ENCODE peak calls at places on chromosomes 12 and 14, in eight cellular contexts. X, B, M, Q, H, C, F and G are unnamed samples.

GRCh38 chr12:117192057-117192456 is 1.8 kb upstream of the FBXO21 start:
- DNase-seq in X (no peak), B (no peak), M (no peak), Q (peak), H (no peak), C (peak), F (no peak), G (no peak)

GRCh38 chr12:95790912-95791849 is 617 bp upstream of the NTN4 start:
- DNase-seq in X (peak), B (no peak), M (no peak), Q (peak), H (peak), C (no peak), F (no peak), G (peak)

GRCh38 chr12:52175411-52176350 is 16.1 kb downstream of the KRT80 start:
- DNase-seq in X (no peak), B (no peak), M (no peak), Q (no peak), H (no peak), C (no peak), F (no peak), G (peak)

GRCh38 chr14:59236195-59236594 is 47.7 kb downstream of the DAAM1 start:
- DNase-seq in X (peak), B (no peak), M (no peak), Q (no peak), H (no peak), C (no peak), F (no peak), G (no peak)

GRCh38 chr14:61197416-61197815 is 83.7 kb downstream of the TMEM30B start:
- DNase-seq in X (no peak), B (no peak), M (no peak), Q (no peak), H (no peak), C (no peak), F (no peak), G (no peak)

GRCh38 chr14:99207456-99207855 is 64.5 kb downstream of the BCL11B start:
- DNase-seq in X (no peak), B (no peak), M (no peak), Q (no peak), H (no peak), C (no peak), F (no peak), G (no peak)

GRCh38 chr12:100554608-100555077 is 18.8 kb upstream of the GAS2L3 start:
- DNase-seq in X (no peak), B (peak), M (peak), Q (no peak), H (no peak), C (peak), F (no peak), G (peak)

GRCh38 chr14:102262894-102263462 is 42.0 kb downstream of the MOK start:
- DNase-seq in X (no peak), B (peak), M (peak), Q (no peak), H (no peak), C (no peak), F (no peak), G (peak)

GRCh38 chr14:50260511-50260910 is 29.1 kb upstream of the SOS2 start:
- DNase-seq in X (no peak), B (peak), M (no peak), Q (no peak), H (no peak), C (peak), F (no peak), G (peak)

GRCh38 chr14:60235440-60235839 is 13.6 kb upstream of the PPM1A start:
- DNase-seq in X (no peak), B (no peak), M (no peak), Q (no peak), H (no peak), C (no peak), F (no peak), G (no peak)

GRCh38 chr12:40727774-40728483 is 35.7 kb downstream of the CNTN1 start:
- DNase-seq in X (no peak), B (peak), M (no peak), Q (no peak), H (no peak), C (no peak), F (no peak), G (no peak)

GRCh38 chr12:105409881-105410471 is 79.5 kb downstream of the C12orf75 start:
- DNase-seq in X (no peak), B (peak), M (no peak), Q (no peak), H (no peak), C (no peak), F (no peak), G (peak)

GRCh38 chr12:72632286-72632685 is 360.1 kb downstream of the TRHDE start:
- DNase-seq in X (no peak), B (no peak), M (no peak), Q (no peak), H (no peak), C (no peak), F (no peak), G (no peak)

GRCh38 chr12:69739287-69740191 is 879 bp downstream of the RAB3IP start:
- DNase-seq in X (peak), B (peak), M (no peak), Q (peak), H (peak), C (peak), F (peak), G (peak)

GRCh38 chr12:85866929-85867776 is 6.9 kb upstream of the NTS start:
- DNase-seq in X (no peak), B (peak), M (peak), Q (no peak), H (no peak), C (peak), F (no peak), G (peak)

GRCh38 chr14:76715102-76715926 is 46.0 kb upstream of the VASH1 start:
- DNase-seq in X (no peak), B (no peak), M (no peak), Q (no peak), H (no peak), C (peak), F (no peak), G (no peak)

GRCh38 chr12:25162866-25163265 is 32.1 kb downstream of the DNAI7 start:
- DNase-seq in X (no peak), B (no peak), M (no peak), Q (no peak), H (no peak), C (no peak), F (no peak), G (no peak)

GRCh38 chr12:28767836-28768348 is 381.2 kb upstream of the FAR2 start:
- DNase-seq in X (no peak), B (no peak), M (no peak), Q (no peak), H (no peak), C (no peak), F (no peak), G (no peak)

GRCh38 chr14:73245401-73246325 is 8.4 kb downstream of the PAPLN start:
- DNase-seq in X (no peak), B (no peak), M (no peak), Q (no peak), H (peak), C (peak), F (peak), G (no peak)

GRCh38 chr12:44817687-44818086 is 58.4 kb downstream of the NELL2 start:
- DNase-seq in X (no peak), B (no peak), M (no peak), Q (no peak), H (no peak), C (peak), F (no peak), G (no peak)

GRCh38 chr12:104226672-104227071 is 11.1 kb downstream of the TXNRD1 start:
- DNase-seq in X (no peak), B (no peak), M (peak), Q (no peak), H (no peak), C (no peak), F (no peak), G (no peak)

GRCh38 chr12:164207-164606 is 49.8 kb downstream of the SLC6A12 start:
- DNase-seq in X (no peak), B (no peak), M (no peak), Q (no peak), H (no peak), C (peak), F (no peak), G (no peak)

GRCh38 chr12:12091977-12092663 is 21.4 kb downstream of the BCL2L14 start:
- DNase-seq in X (no peak), B (no peak), M (no peak), Q (no peak), H (no peak), C (no peak), F (no peak), G (no peak)